ENCODE peak calls at places on chromosomes 7 and 10, in five cellular contexts. Z is hepatocyte, A is heart right ventricle, H is astrocyte of the cerebellum, F is mammary epithelial cell. J is an unnamed sample.

GRCh38 chr7:148884049-148884298 is at the start of gene EZH2:
- DNase-seq in Z (no peak), A (no peak), H (no peak), F (no peak), J (no peak)

GRCh38 chr10:108003061-108003460 is 838.6 kb upstream of the SORCS1 start:
- DNase-seq in Z (no peak), A (no peak), H (no peak), F (no peak), J (no peak)

GRCh38 chr10:31819393-31819820 is 109.2 kb downstream of the ARHGAP12 start:
- DNase-seq in Z (no peak), A (peak; percentile 16), H (no peak), F (no peak), J (no peak)

GRCh38 chr7:354597-355470 is 64.9 kb downstream of the FOXL3 start:
- DNase-seq in Z (no peak), A (peak; percentile 2), H (no peak), F (no peak), J (no peak)

GRCh38 chr7:7159063-7159645 is 23.2 kb upstream of the C1GALT1 start:
- DNase-seq in Z (no peak), A (no peak), H (no peak), F (no peak), J (no peak)

GRCh38 chr10:133133471-133134231 is 26.4 kb upstream of the KNDC1 start:
- DNase-seq in Z (no peak), A (no peak), H (no peak), F (no peak), J (no peak)

GRCh38 chr7:91565499-91566331 is 301.5 kb downstream of the FZD1 start:
- DNase-seq in Z (peak; percentile 17), A (no peak), H (peak; percentile 58), F (no peak), J (no peak)

GRCh38 chr10:104330168-104331117 is 7.8 kb downstream of the ITPRIP start:
- DNase-seq in Z (peak; percentile 80), A (no peak), H (no peak), F (peak; percentile 88), J (peak; percentile 88)

GRCh38 chr10:99906470-99906869 is 103.3 kb downstream of the DNMBP start:
- DNase-seq in Z (peak; percentile 44), A (no peak), H (peak; percentile 89), F (peak; percentile 96), J (no peak)

GRCh38 chr7:1889091-1889490 is 219.0 kb downstream of the ELFN1 start:
- DNase-seq in Z (no peak), A (no peak), H (no peak), F (no peak), J (no peak)

GRCh38 chr7:43639858-43640491 is 57.1 kb downstream of the STK17A start:
- DNase-seq in Z (peak; percentile 41), A (peak; percentile 41), H (peak; percentile 92), F (peak; percentile 46), J (no peak)

GRCh38 chr7:40551685-40552576 is 417.1 kb downstream of the SUGCT start:
- DNase-seq in Z (peak; percentile 30), A (no peak), H (no peak), F (peak; percentile 76), J (peak; percentile 70)

GRCh38 chr10:89845541-89846275 is 144.3 kb downstream of the KIF20B start:
- DNase-seq in Z (no peak), A (no peak), H (peak; percentile 15), F (peak; percentile 74), J (no peak)

GRCh38 chr7:75813084-75813483 is 522 bp downstream of the CCL24 start:
- DNase-seq in Z (no peak), A (no peak), H (no peak), F (no peak), J (no peak)

GRCh38 chr7:21367081-21367480 is 60.8 kb upstream of the SP4 start:
- DNase-seq in Z (peak; percentile 25), A (no peak), H (no peak), F (no peak), J (no peak)

GRCh38 chr7:106597751-106598619 is 63.0 kb downstream of the CCDC71L start:
- DNase-seq in Z (no peak), A (no peak), H (no peak), F (no peak), J (no peak)
- H3K4me3 ChIP-seq in Z (peak overlapping the region; percentile 23), A (peak overlapping the region; percentile 52), H (peak overlapping the region; percentile 41), F (no peak overlapping the region), J (no peak overlapping the region)

DNA sequence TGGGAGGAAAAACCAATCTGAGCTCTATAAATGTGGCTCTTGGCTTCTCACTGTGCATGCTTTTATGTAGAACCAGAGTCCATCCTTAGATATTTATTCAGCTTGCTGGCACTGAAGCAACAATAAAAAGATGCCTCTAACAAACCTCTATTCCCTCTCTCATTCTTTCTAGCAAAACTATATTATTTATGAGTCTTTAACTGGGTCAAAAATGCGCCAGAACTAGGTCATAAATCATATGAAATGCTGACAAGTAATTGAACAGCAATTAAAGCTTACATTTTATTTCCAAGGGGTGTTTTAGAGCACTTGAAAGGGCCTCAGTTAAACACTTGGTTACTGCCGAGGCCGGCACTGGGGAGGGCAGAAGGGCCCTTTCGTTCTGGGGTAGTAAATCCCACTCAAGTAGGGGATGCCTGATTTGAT is 14.0 kb downstream of the HOXA4 start:
- DNase-seq in Z (no peak), A (no peak), H (no peak), F (no peak), J (no peak)
- H3K4me3 ChIP-seq in Z (no peak overlapping the region), A (no peak overlapping the region), H (peak overlapping the region; percentile 76), F (peak overlapping the region; percentile 70), J (no peak overlapping the region)

GRCh38 chr10:28679941-28680752 is 2.8 kb downstream of the BAMBI start:
- DNase-seq in Z (peak; percentile 54), A (no peak), H (no peak), F (peak; percentile 10), J (peak; percentile 5)
- H3K4me3 ChIP-seq in Z (peak overlapping the region; percentile 88), A (peak overlapping the region; percentile 80), H (peak overlapping the region; percentile 77), F (peak overlapping the region; percentile 83), J (peak overlapping the region; percentile 1)

DNA sequence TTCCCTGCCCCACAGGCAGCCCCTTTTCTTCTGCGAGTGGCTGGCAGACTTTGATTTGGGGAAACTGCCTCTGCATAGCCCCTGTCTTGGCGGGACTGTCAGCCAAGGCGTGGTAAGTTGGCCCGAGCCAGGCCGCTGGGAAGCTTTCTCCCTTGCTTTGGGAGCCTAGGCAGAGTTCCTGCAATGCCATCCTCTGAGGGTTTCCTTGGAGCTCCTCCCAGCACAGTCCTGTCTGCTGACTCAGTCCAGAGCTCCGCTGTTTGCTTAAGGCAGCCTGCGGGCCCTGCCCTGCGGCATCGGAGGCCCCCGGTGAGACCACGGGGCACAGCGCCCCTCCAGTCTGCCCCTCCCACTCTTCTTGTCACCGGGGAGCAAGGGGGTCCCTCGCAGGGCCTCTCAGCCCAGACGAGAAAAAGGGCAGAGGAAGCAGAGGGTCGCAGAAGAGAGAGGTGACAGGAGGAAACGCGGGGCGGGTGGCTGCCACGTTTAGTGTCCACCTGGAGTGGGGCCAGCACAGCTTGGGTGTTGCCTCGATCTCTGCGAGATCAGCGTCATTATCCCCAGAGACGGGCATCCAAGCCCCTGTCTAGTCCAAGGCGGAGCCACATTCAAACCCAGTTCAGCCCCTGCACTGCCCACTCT is 58.9 kb upstream of the CHST15 start:
- DNase-seq in Z (peak; percentile 77), A (peak; percentile 59), H (peak; percentile 44), F (peak; percentile 73), J (peak; percentile 55)
- H3K4me3 ChIP-seq in Z (no peak overlapping the region), A (no peak overlapping the region), H (no peak overlapping the region), F (no peak overlapping the region), J (no peak overlapping the region)

GRCh38 chr7:83930262-83930661 is 264.3 kb downstream of the SEMA3A start:
- DNase-seq in Z (no peak), A (no peak), H (no peak), F (no peak), J (no peak)
- H3K4me3 ChIP-seq in Z (no peak overlapping the region), A (no peak overlapping the region), H (no peak overlapping the region), F (no peak overlapping the region), J (no peak overlapping the region)

GRCh38 chr7:54546081-54546985 is 4.2 kb downstream of the VSTM2A start:
- DNase-seq in Z (peak; percentile 48), A (no peak), H (no peak), F (no peak), J (no peak)
- H3K4me3 ChIP-seq in Z (no peak overlapping the region), A (no peak overlapping the region), H (peak overlapping the region; percentile 36), F (no peak overlapping the region), J (no peak overlapping the region)